ENCODE peak calls at places on chromosomes 4 and X, in five cellular contexts. Y is cardiac muscle cell, M is cardiac fibroblast, V is heart left ventricle, N is GM23338. K is an unnamed sample.

GRCh38 chr4:25879587-25879986 is 16.8 kb upstream of the SEL1L3 start:
- DNase-seq in Y (no peak), M (no peak), V (no peak), N (no peak), K (no peak)

GRCh38 chr4:186688150-186688943 is 35.3 kb downstream of the FAT1 start:
- DNase-seq in Y (no peak), M (no peak), V (no peak), N (peak), K (no peak)

GRCh38 chrX:46198858-46199257 is 346.4 kb downstream of the ZNF674 start:
- DNase-seq in Y (no peak), M (peak), V (no peak), N (no peak), K (no peak)

GRCh38 chrX:101347859-101348451 is 587 bp downstream of the TIMM8A start:
- DNase-seq in Y (no peak), M (peak), V (no peak), N (no peak), K (no peak)

GRCh38 chr4:189294570-189294969 is 646.1 kb upstream of the FRG1 start:
- DNase-seq in Y (no peak), M (no peak), V (no peak), N (no peak), K (no peak)

GRCh38 chr4:15665738-15666365 is 10.7 kb upstream of the FBXL5 start:
- DNase-seq in Y (no peak), M (peak), V (no peak), N (no peak), K (no peak)

GRCh38 chrX:40952855-40953254 is 132.4 kb upstream of the USP9X start:
- DNase-seq in Y (no peak), M (no peak), V (no peak), N (no peak), K (no peak)

GRCh38 chr4:122621010-122621616 is at the start of gene IL21:
- DNase-seq in Y (no peak), M (no peak), V (no peak), N (no peak), K (no peak)

GRCh38 chrX:71282514-71283408 is 674 bp upstream of the NONO start:
- DNase-seq in Y (no peak), M (peak), V (no peak), N (peak), K (no peak)

GRCh38 chrX:101136235-101136634 is 38.2 kb downstream of the CENPI start:
- DNase-seq in Y (no peak), M (peak), V (no peak), N (no peak), K (no peak)

GRCh38 chrX:9285342-9285771 is 179.5 kb upstream of the TBL1X start:
- DNase-seq in Y (no peak), M (peak), V (no peak), N (no peak), K (no peak)

GRCh38 chr4:14652522-14652921 is 349.8 kb upstream of the CPEB2 start:
- DNase-seq in Y (no peak), M (peak), V (no peak), N (no peak), K (no peak)

GRCh38 chr4:41204400-41204978 is 9.9 kb downstream of the APBB2 start:
- DNase-seq in Y (no peak), M (peak), V (peak), N (no peak), K (no peak)

GRCh38 chr4:26150948-26151347 is 169.9 kb upstream of the RBPJ start:
- DNase-seq in Y (no peak), M (peak), V (peak), N (no peak), K (no peak)

GRCh38 chr4:24413311-24413784 is 171.0 kb downstream of the DHX15 start:
- DNase-seq in Y (no peak), M (no peak), V (no peak), N (peak), K (no peak)

GRCh38 chr4:149574973-149575372 is 240.7 kb downstream of the IQCM start:
- DNase-seq in Y (no peak), M (no peak), V (no peak), N (no peak), K (no peak)

DNA sequence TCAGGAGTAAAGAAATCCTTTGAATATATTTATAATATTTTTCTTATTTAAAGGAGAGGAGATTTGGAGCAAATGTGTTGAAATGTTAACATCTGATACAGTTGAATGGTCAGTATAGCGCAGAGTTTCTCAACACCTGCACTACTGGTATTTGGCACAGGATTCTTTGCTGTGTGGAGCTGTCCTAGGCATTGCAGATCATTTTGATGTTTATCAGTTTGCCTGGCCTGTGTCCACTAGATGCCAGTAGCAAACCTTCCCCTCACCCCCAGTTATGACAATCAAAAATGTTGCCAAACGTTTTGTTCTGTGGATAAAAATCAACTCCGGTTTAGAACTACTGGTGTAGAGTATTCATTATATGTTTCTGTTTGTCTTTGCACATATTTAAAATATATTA is 765.3 kb upstream of the SLIT2 start:
- DNase-seq in Y (no peak), M (no peak), V (no peak), N (no peak), K (no peak)
- TF ChIP-seq CTCF in Y (no peak), M (no peak), V (no peak), N (no peak), K (no peak)

GRCh38 chrX:48025561-48025960 is 18.8 kb downstream of the SPACA5 start:
- DNase-seq in Y (peak), M (peak), V (no peak), N (peak), K (no peak)
- TF ChIP-seq CTCF in Y (peak), M (peak), V (peak), N (peak), K (peak)

GRCh38 chrX:6812087-6812486 is 277.2 kb upstream of the VCX3A start:
- DNase-seq in Y (no peak), M (no peak), V (no peak), N (no peak), K (no peak)

GRCh38 chrX:6813836-6814370 is 279.0 kb upstream of the VCX3A start:
- DNase-seq in Y (peak), M (no peak), V (no peak), N (peak), K (no peak)

DNA sequence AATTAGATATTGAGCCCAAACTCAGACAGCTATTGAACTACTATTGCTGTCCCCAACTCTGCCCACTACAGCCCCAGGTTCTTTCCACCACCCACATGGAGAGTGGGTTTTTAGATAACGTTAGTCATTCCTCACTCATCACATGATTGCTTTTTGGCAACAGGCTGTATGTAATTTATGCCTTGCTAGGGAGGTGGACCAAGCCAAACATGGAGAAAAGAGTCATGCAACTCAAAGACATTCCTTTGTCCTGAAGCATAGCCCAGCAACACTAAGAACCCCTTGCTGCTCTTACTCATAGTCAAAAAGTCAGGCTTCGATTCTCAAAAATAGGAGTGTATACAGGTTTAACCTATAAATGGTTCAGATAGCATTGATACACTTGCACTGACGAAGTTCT is 275.9 kb upstream of the VCX3A start:
- DNase-seq in Y (no peak), M (peak), V (no peak), N (no peak), K (no peak)
- TF ChIP-seq CTCF in Y (no peak), M (no peak), V (no peak), N (no peak), K (no peak)

DNA sequence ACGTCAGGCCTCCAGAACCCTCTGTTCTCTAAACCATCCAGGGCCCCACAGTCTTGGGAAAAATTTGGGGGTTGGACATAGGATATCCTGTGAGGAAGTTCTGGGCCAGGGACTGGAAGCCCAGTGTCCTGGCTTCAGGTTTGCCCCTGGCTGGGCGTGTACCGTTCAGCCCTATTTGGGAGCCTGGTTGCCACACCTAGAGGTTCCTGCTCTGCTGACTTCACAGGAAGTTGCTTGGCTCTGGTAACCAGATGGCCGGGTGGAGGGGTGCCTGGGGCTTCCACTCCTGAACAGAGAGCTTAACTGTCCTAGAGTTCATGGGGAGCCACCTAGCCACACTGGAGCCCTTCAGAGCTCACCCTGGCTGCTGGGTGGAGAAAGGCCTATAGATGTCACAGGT is 1.1 kb downstream of the TAFAZZIN start:
- DNase-seq in Y (no peak), M (peak), V (peak), N (no peak), K (peak)
- TF ChIP-seq CTCF in Y (no peak), M (no peak), V (no peak), N (no peak), K (no peak)

DNA sequence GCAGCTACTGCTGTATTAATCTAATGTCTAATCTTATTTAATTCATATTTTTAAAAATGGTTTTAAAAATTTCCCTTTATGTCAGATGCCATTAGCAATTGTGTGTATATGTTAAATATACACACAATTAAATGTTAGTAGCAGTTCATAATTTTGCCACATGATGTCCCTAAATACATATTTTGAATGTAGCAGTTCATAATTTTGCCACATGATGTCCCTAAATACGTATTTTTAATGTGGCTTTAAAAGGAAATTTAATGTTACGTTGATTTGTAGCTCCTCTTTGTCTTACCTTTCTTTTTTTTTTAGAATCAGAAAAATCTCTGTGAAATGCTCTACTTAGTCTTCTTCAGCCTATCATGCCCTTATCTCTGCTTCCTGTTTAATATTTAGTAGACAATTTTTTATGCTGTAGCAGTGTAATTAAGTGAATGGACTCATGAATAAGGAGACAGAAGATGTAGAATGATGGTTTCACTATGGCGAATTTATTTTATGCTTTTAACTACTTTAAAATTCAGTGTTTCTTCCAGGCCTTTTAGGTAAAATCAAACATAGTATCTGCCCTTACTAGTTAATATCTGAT is 26.1 kb downstream of the RBM46 start:
- DNase-seq in Y (no peak), M (peak), V (no peak), N (peak), K (no peak)
- TF ChIP-seq CTCF in Y (peak), M (peak), V (peak), N (peak), K (peak)

DNA sequence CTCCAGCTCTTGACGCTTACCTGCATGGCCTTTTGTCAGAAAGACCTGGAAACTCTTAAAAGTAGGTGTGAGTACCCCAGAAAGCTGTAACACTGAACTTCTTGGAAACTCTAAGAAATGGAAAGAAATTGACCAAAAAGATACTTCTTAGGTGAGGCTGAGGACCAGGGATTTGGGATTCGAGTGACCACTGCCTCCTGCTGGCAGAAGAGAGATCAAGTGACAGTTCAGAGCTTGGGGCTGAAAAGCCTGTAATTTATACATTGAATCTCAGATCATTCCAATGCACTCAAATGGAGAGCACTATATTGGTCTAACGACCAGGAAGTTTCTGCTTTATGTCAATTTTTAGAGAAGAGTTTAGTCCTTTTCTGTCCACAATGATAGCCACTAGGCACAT is 204.6 kb downstream of the PDGFRA start:
- DNase-seq in Y (no peak), M (peak), V (no peak), N (peak), K (no peak)
- TF ChIP-seq CTCF in Y (peak), M (peak), V (peak), N (peak), K (peak)

DNA sequence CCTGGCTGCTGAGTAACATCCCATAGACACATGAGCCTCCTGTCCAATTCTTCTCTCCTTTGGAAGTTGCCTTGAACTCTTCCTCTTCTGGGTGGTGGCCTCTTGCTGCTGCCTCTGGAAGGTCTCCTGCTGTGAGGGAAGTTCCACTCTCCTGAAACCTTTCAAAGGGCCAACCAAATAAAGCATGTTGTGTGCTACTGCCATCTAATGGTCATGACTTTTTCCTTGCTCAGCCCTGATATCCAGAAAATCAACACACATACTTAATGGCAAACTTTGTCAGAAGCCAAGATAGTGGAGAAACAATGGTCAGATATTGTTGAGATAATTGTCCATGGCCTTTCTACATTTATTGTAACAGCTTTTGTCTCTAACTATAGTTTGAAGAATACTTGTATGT is 19.1 kb upstream of the ZXDA start:
- DNase-seq in Y (peak), M (peak), V (no peak), N (peak), K (no peak)
- TF ChIP-seq CTCF in Y (peak), M (peak), V (peak), N (peak), K (peak)

GRCh38 chr4:179307297-179308136 is 1865.3 kb upstream of the AGA start:
- DNase-seq in Y (peak), M (peak), V (no peak), N (peak), K (no peak)
- TF ChIP-seq CTCF in Y (peak), M (peak), V (peak), N (peak), K (peak)